ENCODE peak calls at places on chromosome 12, in five cellular contexts. U is GM13976, J is lower leg skin, C is natural killer cell, E is A549. N is an unnamed sample.

GRCh38 chr12:104163631-104164030 is 25.6 kb upstream of the NFYB start:
- DNase-seq in U (no peak), J (peak; percentile 0), C (no peak), E (no peak), N (no peak)

GRCh38 chr12:123363743-123364531 is 710 bp downstream of the SBNO1 start:
- DNase-seq in U (peak; percentile 57), J (peak; percentile 89), C (peak; percentile 25), E (peak; percentile 65), N (no peak)

GRCh38 chr12:13187399-13187798 is 9.1 kb upstream of the EMP1 start:
- DNase-seq in U (no peak), J (peak; percentile 0), C (no peak), E (peak; percentile 51), N (no peak)

GRCh38 chr12:114311966-114312365 is 94.0 kb downstream of the TBX5 start:
- DNase-seq in U (no peak), J (no peak), C (no peak), E (no peak), N (no peak)

GRCh38 chr12:47744005-47744651 is 14.6 kb downstream of the RAPGEF3 start:
- DNase-seq in U (peak; percentile 66), J (peak; percentile 89), C (no peak), E (peak; percentile 37), N (no peak)

GRCh38 chr12:66197413-66198055 is 8.5 kb downstream of the IRAK3 start:
- DNase-seq in U (no peak), J (no peak), C (no peak), E (no peak), N (no peak)

GRCh38 chr12:109189291-109189690 is 72.9 kb downstream of the ACACB start:
- DNase-seq in U (no peak), J (peak; percentile 82), C (no peak), E (no peak), N (no peak)

GRCh38 chr12:3206536-3207072 is 129.4 kb downstream of the TSPAN9 start:
- DNase-seq in U (no peak), J (no peak), C (no peak), E (no peak), N (no peak)

GRCh38 chr12:92337128-92337527 is 191.5 kb upstream of the BTG1 start:
- DNase-seq in U (no peak), J (no peak), C (no peak), E (no peak), N (no peak)

GRCh38 chr12:116313194-116313910 is 35.9 kb upstream of the MED13L start:
- DNase-seq in U (no peak), J (no peak), C (no peak), E (no peak), N (no peak)

GRCh38 chr12:121086896-121087295 is 45.8 kb upstream of the P2RX7 start:
- DNase-seq in U (no peak), J (no peak), C (no peak), E (no peak), N (no peak)

GRCh38 chr12:116137318-116137717 is 140.2 kb downstream of the MED13L start:
- DNase-seq in U (no peak), J (no peak), C (no peak), E (no peak), N (no peak)

GRCh38 chr12:48956279-48957140 is 777 bp downstream of the ARF3 start:
- DNase-seq in U (peak; percentile 67), J (peak; percentile 96), C (no peak), E (peak; percentile 94), N (peak; percentile 68)

GRCh38 chr12:83149987-83150386 is 463.3 kb downstream of the TMTC2 start:
- DNase-seq in U (no peak), J (no peak), C (no peak), E (no peak), N (no peak)

GRCh38 chr12:25926536-25926935 is 31.9 kb upstream of the RASSF8 start:
- DNase-seq in U (no peak), J (no peak), C (no peak), E (no peak), N (no peak)

GRCh38 chr12:123085730-123086487 is 65.0 kb downstream of the PITPNM2 start:
- DNase-seq in U (no peak), J (no peak), C (no peak), E (peak; percentile 96), N (no peak)

GRCh38 chr12:13175499-13175898 is 21.0 kb upstream of the EMP1 start:
- DNase-seq in U (no peak), J (no peak), C (no peak), E (no peak), N (no peak)

GRCh38 chr12:24049101-24049500 is 99.6 kb upstream of the SOX5 start:
- DNase-seq in U (no peak), J (no peak), C (no peak), E (no peak), N (no peak)

GRCh38 chr12:80634903-80635302 is 72.5 kb upstream of the MYF6 start:
- DNase-seq in U (no peak), J (no peak), C (no peak), E (no peak), N (no peak)

DNA sequence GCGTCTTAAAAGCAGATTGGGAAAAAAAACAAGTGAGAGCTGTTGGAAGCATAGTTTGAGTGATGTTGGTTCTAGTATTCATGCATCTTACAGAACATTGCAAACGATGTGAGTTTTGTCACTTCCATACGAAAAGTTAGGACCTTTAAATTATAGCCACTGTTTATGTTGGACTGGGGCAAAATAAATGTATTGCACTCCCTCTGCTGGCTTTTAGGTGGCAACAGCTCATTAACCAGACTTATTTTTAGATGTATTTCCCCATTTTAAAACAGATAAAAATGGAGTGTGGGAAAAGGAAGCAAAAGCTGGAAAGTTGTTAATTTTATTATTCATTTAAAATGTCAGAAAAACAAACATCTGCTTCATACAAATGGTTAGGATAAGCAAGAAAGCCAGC is 111.9 kb downstream of the LGR5 start:
- DNase-seq in U (no peak), J (no peak), C (no peak), E (no peak), N (no peak)
- TF ChIP-seq CTCF in U (peak; percentile 7), J (no peak), C (no peak), E (peak; percentile 33), N (no peak)

GRCh38 chr12:62862259-62862881 is 72.6 kb downstream of the PPM1H start:
- DNase-seq in U (no peak), J (no peak), C (no peak), E (no peak), N (no peak)

GRCh38 chr12:62859203-62859799 is 75.6 kb downstream of the PPM1H start:
- DNase-seq in U (no peak), J (no peak), C (no peak), E (no peak), N (no peak)

GRCh38 chr12:62861157-62861535 is 73.8 kb downstream of the PPM1H start:
- DNase-seq in U (no peak), J (no peak), C (no peak), E (no peak), N (no peak)

GRCh38 chr12:62861586-62861985 is 73.4 kb downstream of the PPM1H start:
- DNase-seq in U (no peak), J (no peak), C (no peak), E (no peak), N (no peak)

GRCh38 chr12:62860501-62861156 is 74.3 kb downstream of the PPM1H start:
- DNase-seq in U (no peak), J (no peak), C (no peak), E (no peak), N (no peak)
- TF ChIP-seq CTCF in U (no peak), J (no peak), C (no peak), E (no peak), N (no peak)

GRCh38 chr12:6643569-6644256 is 3.5 kb downstream of the ACRBP start:
- DNase-seq in U (no peak), J (no peak), C (no peak), E (no peak), N (no peak)

GRCh38 chr12:6646276-6647082 is 753 bp downstream of the ACRBP start:
- DNase-seq in U (no peak), J (no peak), C (no peak), E (no peak), N (no peak)

GRCh38 chr12:6644257-6644596 is 3.0 kb downstream of the ACRBP start:
- DNase-seq in U (peak; percentile 60), J (no peak), C (no peak), E (no peak), N (no peak)

GRCh38 chr12:6647083-6647604 is at the start of gene ACRBP:
- DNase-seq in U (peak; percentile 81), J (peak; percentile 95), C (peak; percentile 47), E (no peak), N (peak; percentile 59)

GRCh38 chr12:6644903-6645302 is 2.3 kb downstream of the ACRBP start:
- DNase-seq in U (no peak), J (no peak), C (no peak), E (no peak), N (no peak)
- TF ChIP-seq CTCF in U (peak; percentile 30), J (no peak), C (no peak), E (no peak), N (no peak)

GRCh38 chr12:20220339-20220738 is 148.0 kb upstream of the PDE3A start:
- DNase-seq in U (peak; percentile 12), J (no peak), C (no peak), E (no peak), N (no peak)
- TF ChIP-seq CTCF in U (no peak), J (no peak), C (no peak), E (no peak), N (no peak)

DNA sequence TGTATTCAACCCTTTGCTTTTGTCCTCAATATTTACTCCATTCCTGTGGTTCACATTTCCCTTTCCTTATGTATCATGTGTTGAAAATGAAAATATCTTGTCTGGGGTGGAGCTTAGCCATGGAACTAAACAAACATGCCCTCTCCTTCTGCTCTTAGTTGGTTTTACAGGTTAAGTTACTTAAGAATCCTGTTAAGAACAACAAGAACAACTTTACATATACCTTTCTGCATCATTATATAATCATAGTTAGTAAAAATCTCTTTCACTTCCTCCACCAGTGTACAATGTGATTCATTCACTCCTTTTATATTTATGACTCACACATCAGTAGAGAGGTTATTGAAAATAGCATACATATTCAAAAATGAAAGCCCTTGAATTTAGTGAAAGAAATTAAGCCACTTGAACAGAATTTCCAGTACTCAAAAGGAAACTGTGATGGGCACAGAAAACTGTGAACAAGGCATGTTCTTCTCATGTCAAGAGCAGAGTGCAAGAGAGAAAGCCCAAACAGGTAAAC is 307.7 kb downstream of the CCDC91 start:
- DNase-seq in U (peak; percentile 4), J (no peak), C (no peak), E (no peak), N (no peak)
- TF ChIP-seq CTCF in U (no peak), J (no peak), C (no peak), E (no peak), N (no peak)

GRCh38 chr12:20757-21156 is 45.8 kb upstream of the IQSEC3 start:
- DNase-seq in U (peak; percentile 18), J (peak; percentile 57), C (no peak), E (no peak), N (no peak)

GRCh38 chr12:21301-22189 is 45.0 kb upstream of the IQSEC3 start:
- DNase-seq in U (peak; percentile 72), J (peak; percentile 84), C (no peak), E (no peak), N (no peak)

GRCh38 chr12:22530-23201 is 43.9 kb upstream of the IQSEC3 start:
- DNase-seq in U (peak; percentile 22), J (peak; percentile 39), C (no peak), E (no peak), N (no peak)

GRCh38 chr12:22190-22529 is 44.4 kb upstream of the IQSEC3 start:
- DNase-seq in U (no peak), J (peak; percentile 58), C (no peak), E (no peak), N (no peak)
- TF ChIP-seq CTCF in U (peak; percentile 6), J (no peak), C (no peak), E (no peak), N (no peak)

GRCh38 chr12:45214739-45215418 is 1.0 kb upstream of the ANO6 start:
- DNase-seq in U (no peak), J (no peak), C (no peak), E (no peak), N (no peak)
- TF ChIP-seq CTCF in U (no peak), J (no peak), C (no peak), E (no peak), N (no peak)

N was measured in mesothelial cell of epicardium.